ENCODE peak calls at places on chromosome 5, in six cellular contexts. F is frontal cortex, Y is WTC11, U is T-helper 1 cell, P is NCI-H774, W is COR-L47. H is an unnamed sample.

GRCh38 chr5:458547-459353 is 15.8 kb downstream of the EXOC3 start:
- DNase-seq in Y (no peak), P (no peak), F (no peak), W (no peak), U (no peak), H (no peak)

GRCh38 chr5:169626779-169627178 is 10.3 kb upstream of the DOCK2 start:
- DNase-seq in Y (no peak), F (no peak), P (no peak), U (no peak), W (no peak), H (no peak)

GRCh38 chr5:29005386-29005785 is 1967.0 kb upstream of the CDH9 start:
- DNase-seq in F (no peak), Y (no peak), P (no peak), U (no peak), W (peak; percentile 30), H (no peak)

GRCh38 chr5:108119123-108119522 is 262.8 kb downstream of the FBXL17 start:
- DNase-seq in U (no peak), W (no peak), Y (no peak), P (no peak), F (no peak), H (no peak)

GRCh38 chr5:96565843-96566242 is 96.3 kb upstream of the CAST start:
- DNase-seq in P (no peak), U (no peak), Y (no peak), W (peak; percentile 34), F (no peak), H (no peak)

GRCh38 chr5:130605200-130605599 is 559.9 kb downstream of the HINT1 start:
- DNase-seq in P (peak; percentile 57), F (no peak), Y (no peak), U (no peak), W (no peak), H (no peak)

GRCh38 chr5:143041972-143042770 is 272.0 kb downstream of the ARHGAP26 start:
- DNase-seq in U (no peak), Y (no peak), W (no peak), P (no peak), F (no peak), H (no peak)

GRCh38 chr5:10583663-10584572 is 20.0 kb downstream of the ANKRD33B start:
- DNase-seq in W (peak; percentile 52), U (no peak), F (no peak), P (peak; percentile 32), Y (no peak), H (no peak)

GRCh38 chr5:119323630-119324000 is 32.2 kb upstream of the TNFAIP8 start:
- DNase-seq in U (no peak), F (no peak), Y (no peak), P (no peak), W (peak; percentile 71), H (no peak)

H was measured in nucleus accumbens.